ENCODE peak calls at places on chromosomes 5 and 9, in five cellular contexts. S, H, N, M and Q are unnamed samples.

GRCh38 chr5:179839328-179840256 is 18.9 kb downstream of the SQSTM1 start:
- DNase-seq in M (no peak), N (peak), S (no peak), H (peak), Q (no peak)

GRCh38 chr5:196350-196749 is 5.1 kb downstream of the LRRC14B start:
- DNase-seq in S (no peak), M (no peak), H (no peak), N (peak), Q (no peak)

GRCh38 chr9:101848485-101848919 is 110.1 kb upstream of the GRIN3A start:
- DNase-seq in M (no peak), H (no peak), S (no peak), N (no peak), Q (no peak)

GRCh38 chr9:37903581-37903830 is 421 bp downstream of the SLC25A51 start:
- DNase-seq in N (peak), M (no peak), H (peak), S (no peak), Q (no peak)

GRCh38 chr9:109817846-109818472 is 38.0 kb downstream of the PALM2AKAP2 start:
- DNase-seq in H (no peak), M (peak), N (no peak), S (peak), Q (peak)

GRCh38 chr5:73393606-73394489 is 54.7 kb downstream of the FOXD1 start:
- DNase-seq in N (no peak), H (no peak), M (no peak), S (no peak), Q (no peak)

GRCh38 chr9:113309204-113309813 is 6.1 kb upstream of the RNF183 start:
- DNase-seq in H (no peak), M (peak), N (no peak), S (no peak), Q (no peak)

GRCh38 chr5:110048508-110048907 is 358.8 kb downstream of the MAN2A1 start:
- DNase-seq in N (no peak), M (no peak), H (no peak), S (no peak), Q (no peak)

GRCh38 chr9:29211681-29212589 is 1638.7 kb upstream of the C9orf72 start:
- DNase-seq in H (peak), S (no peak), M (peak), N (peak), Q (no peak)

GRCh38 chr9:36284226-36284625 is 26.0 kb upstream of the GNE start:
- DNase-seq in S (no peak), N (no peak), M (no peak), H (no peak), Q (no peak)

GRCh38 chr5:157290981-157291711 is 25.2 kb downstream of the CYFIP2 start:
- DNase-seq in H (no peak), M (no peak), N (no peak), S (no peak), Q (no peak)

GRCh38 chr5:146188358-146188757 is 5.9 kb upstream of the LARS1 start:
- DNase-seq in S (no peak), N (no peak), H (no peak), M (no peak), Q (no peak)

GRCh38 chr5:88732181-88732633 is 150.8 kb downstream of the MEF2C start:
- DNase-seq in N (peak), M (no peak), H (peak), S (no peak), Q (peak)

GRCh38 chr9:137000177-137000930 is 4.0 kb upstream of the CLIC3 start:
- DNase-seq in H (no peak), N (no peak), M (no peak), S (no peak), Q (no peak)

GRCh38 chr9:121581775-121582600 is 69.4 kb upstream of the DAB2IP start:
- DNase-seq in S (no peak), H (no peak), M (peak), N (peak), Q (no peak)

GRCh38 chr9:127545196-127546124 is 66.6 kb upstream of the STXBP1 start:
- DNase-seq in M (peak), H (no peak), S (no peak), N (peak), Q (no peak)

GRCh38 chr5:1975406-1975715 is 92.6 kb upstream of the IRX4 start:
- DNase-seq in S (no peak), H (no peak), M (no peak), N (no peak), Q (no peak)

GRCh38 chr5:108148715-108149139 is 233.2 kb downstream of the FBXL17 start:
- DNase-seq in M (peak), S (no peak), N (no peak), H (no peak), Q (no peak)

GRCh38 chr5:93621340-93621872 is 38.4 kb downstream of the NR2F1 start:
- DNase-seq in S (no peak), N (peak), M (peak), H (peak), Q (peak)

GRCh38 chr5:31551878-31552277 is 19.8 kb downstream of the C5orf22 start:
- DNase-seq in N (no peak), M (no peak), H (no peak), S (no peak), Q (no peak)

GRCh38 chr5:80181618-80182211 is 74.1 kb downstream of the SERINC5 start:
- DNase-seq in M (no peak), S (no peak), H (no peak), N (no peak), Q (no peak)

GRCh38 chr9:112186695-112187094 is 11.6 kb upstream of the SUSD1 start:
- DNase-seq in H (no peak), M (no peak), N (no peak), S (no peak), Q (no peak)

GRCh38 chr5:152412129-152412528 is 7.0 kb upstream of the NMUR2 start:
- DNase-seq in N (no peak), H (no peak), M (no peak), S (no peak), Q (no peak)

GRCh38 chr5:162391848-162392247 is 324.3 kb downstream of the GABRG2 start:
- DNase-seq in S (no peak), N (no peak), H (no peak), M (no peak), Q (no peak)

GRCh38 chr5:74231697-74232096 is 408.8 kb downstream of the ENC1 start:
- DNase-seq in H (no peak), S (no peak), M (no peak), N (no peak), Q (no peak)

GRCh38 chr5:148970228-148970627 is 92.6 kb downstream of the SH3TC2 start:
- DNase-seq in H (no peak), M (no peak), S (no peak), N (no peak), Q (peak)

GRCh38 chr5:171851251-171851650 is 65.6 kb downstream of the SMIM23 start:
- DNase-seq in H (no peak), S (no peak), N (no peak), M (no peak), Q (no peak)

GRCh38 chr9:36245906-36246305 is 12.3 kb downstream of the GNE start:
- DNase-seq in N (no peak), S (no peak), M (no peak), H (no peak), Q (no peak)

GRCh38 chr9:92245005-92245797 is 48.3 kb downstream of the IARS1 start:
- DNase-seq in M (no peak), S (no peak), H (no peak), N (no peak), Q (no peak)

GRCh38 chr5:136374003-136374402 is 8.7 kb upstream of the TRPC7 start:
- DNase-seq in M (no peak), S (no peak), N (no peak), H (no peak), Q (no peak)

GRCh38 chr5:179858241-179858585 is 404 bp downstream of the MRNIP start:
- DNase-seq in M (no peak), N (peak), S (peak), H (peak), Q (no peak)

GRCh38 chr9:70668751-70669150 is 254.3 kb upstream of the KLF9 start:
- DNase-seq in M (peak), S (no peak), H (no peak), N (no peak), Q (no peak)